ENCODE peak calls at places on chromosomes 6 and 20, in four cellular contexts. P, W, Q and I are unnamed samples.
A peak's percentile ranks its signal among the peaks of the same experiment; 100 is the strongest.

GRCh38 chr6:2235782-2236495 is 9.5 kb downstream of the GMDS start:
- DNase-seq in P (no peak), W (no peak), Q (no peak), I (no peak)

GRCh38 chr6:29552512-29553051 is 7.0 kb downstream of the UBD start:
- DNase-seq in P (peak; percentile 79), W (no peak), Q (no peak), I (peak; percentile 31)

GRCh38 chr6:26394289-26394688 is 7.8 kb upstream of the BTN3A1 start:
- DNase-seq in P (peak; percentile 77), W (no peak), Q (no peak), I (no peak)

GRCh38 chr6:98839788-98840361 is 5.5 kb downstream of the POU3F2 start:
- DNase-seq in P (peak; percentile 8), W (no peak), Q (no peak), I (peak; percentile 68)

GRCh38 chr6:146433881-146434741 is 109.5 kb upstream of the RAB32 start:
- DNase-seq in P (no peak), W (peak; percentile 58), Q (no peak), I (peak; percentile 36)

GRCh38 chr20:59831901-59832240 is 101.6 kb downstream of the SYCP2 start:
- DNase-seq in P (no peak), W (no peak), Q (no peak), I (no peak)

GRCh38 chr6:116229287-116229913 is 24.5 kb downstream of the TSPYL4 start:
- DNase-seq in P (peak; percentile 91), W (peak; percentile 97), Q (peak; percentile 71), I (peak; percentile 99)

GRCh38 chr20:23874747-23875146 is 4.8 kb downstream of the CST5 start:
- DNase-seq in P (no peak), W (no peak), Q (no peak), I (no peak)

GRCh38 chr6:104597541-104598050 is 262.1 kb downstream of the HACE1 start:
- DNase-seq in P (no peak), W (no peak), Q (no peak), I (peak; percentile 89)

GRCh38 chr6:50709366-50709734 is 4.0 kb upstream of the TFAP2D start:
- DNase-seq in P (no peak), W (no peak), Q (no peak), I (no peak)

GRCh38 chr20:397432-398237 is 10.5 kb upstream of the RBCK1 start:
- DNase-seq in P (no peak), W (no peak), Q (no peak), I (no peak)

GRCh38 chr6:165486183-165487137 is 176.6 kb downstream of the PDE10A start:
- DNase-seq in P (no peak), W (no peak), Q (no peak), I (peak; percentile 15)

GRCh38 chr20:18705906-18706305 is 107.7 kb upstream of the SCP2D1 start:
- DNase-seq in P (peak; percentile 40), W (no peak), Q (no peak), I (no peak)

GRCh38 chr6:12473494-12473893 is 183.3 kb downstream of the EDN1 start:
- DNase-seq in P (no peak), W (no peak), Q (no peak), I (no peak)

GRCh38 chr6:12472601-12473038 is 182.5 kb downstream of the EDN1 start:
- DNase-seq in P (peak; percentile 67), W (no peak), Q (no peak), I (peak; percentile 21)

DNA sequence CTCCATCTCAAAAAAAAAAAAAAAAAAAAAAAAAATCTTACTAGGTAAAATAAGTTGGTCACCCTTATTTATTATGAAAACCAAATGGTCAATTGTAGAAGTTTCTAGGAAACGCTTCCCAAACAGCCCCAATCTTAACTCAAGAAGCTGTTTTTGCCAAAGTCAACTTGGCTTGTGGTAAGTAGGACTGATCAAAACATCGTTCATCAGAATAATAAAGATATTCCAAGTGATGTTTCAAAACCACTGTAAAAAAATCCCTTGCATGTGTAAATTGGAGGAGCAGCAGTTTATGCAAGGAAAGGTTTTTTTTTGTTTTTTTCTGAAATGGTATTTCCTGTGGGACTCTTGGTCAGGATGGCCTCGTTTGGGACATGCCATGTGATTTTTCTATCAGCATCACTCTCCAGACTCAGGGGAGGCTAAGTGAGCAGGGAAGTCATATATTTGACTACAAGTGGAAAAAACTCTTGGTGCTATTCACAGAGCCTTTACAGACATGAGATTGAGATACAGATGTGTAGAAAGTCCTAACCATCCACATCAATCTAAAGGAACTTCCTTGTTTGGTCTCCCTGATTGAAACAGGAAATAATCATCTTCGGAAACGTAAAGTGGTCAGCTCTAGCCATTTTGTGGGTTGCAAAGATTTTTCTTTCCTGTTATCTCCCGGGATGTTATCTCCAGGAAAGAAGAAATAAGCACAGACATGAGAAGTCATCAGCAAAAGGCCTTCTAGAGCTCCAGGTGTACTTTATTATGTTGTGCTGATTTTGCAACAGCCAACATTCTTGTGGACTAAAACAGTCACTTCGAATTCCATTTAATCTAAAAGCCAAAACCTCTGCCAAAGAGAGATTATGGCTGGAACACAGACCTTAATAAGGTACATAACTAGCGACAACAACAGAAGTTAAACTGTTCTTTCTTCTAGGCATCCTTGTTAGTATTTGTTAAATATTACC is 177.8 kb downstream of the EDN1 start:
- DNase-seq in P (peak; percentile 32), W (no peak), Q (no peak), I (no peak)
- H3K4ac ChIP-seq in P (no peak overlapping the region), W (no peak overlapping the region), Q (no peak overlapping the region), I (no peak overlapping the region)

GRCh38 chr20:49099011-49099410 is 52.9 kb downstream of the CSE1L start:
- DNase-seq in P (no peak), W (no peak), Q (no peak), I (no peak)
- H3K56ac ChIP-seq in P (no peak overlapping the region), W (no peak overlapping the region), Q (no peak overlapping the region), I (no peak overlapping the region)

GRCh38 chr6:158284340-158285210 is 27.7 kb upstream of the TULP4 start:
- DNase-seq in P (peak; percentile 98), W (peak; percentile 51), Q (no peak), I (peak; percentile 51)
- H3K4me2 ChIP-seq in P (peak overlapping the region; percentile 21), W (no peak overlapping the region), Q (peak overlapping the region; percentile 58), I (no peak overlapping the region)

GRCh38 chr6:7311920-7312615 is 931 bp downstream of the SSR1 start:
- DNase-seq in P (peak; percentile 35), W (no peak), Q (no peak), I (peak; percentile 42)
- H3K4ac ChIP-seq in P (peak overlapping the region; percentile 96), W (no peak overlapping the region), Q (no peak overlapping the region), I (peak overlapping the region; percentile 76)

DNA sequence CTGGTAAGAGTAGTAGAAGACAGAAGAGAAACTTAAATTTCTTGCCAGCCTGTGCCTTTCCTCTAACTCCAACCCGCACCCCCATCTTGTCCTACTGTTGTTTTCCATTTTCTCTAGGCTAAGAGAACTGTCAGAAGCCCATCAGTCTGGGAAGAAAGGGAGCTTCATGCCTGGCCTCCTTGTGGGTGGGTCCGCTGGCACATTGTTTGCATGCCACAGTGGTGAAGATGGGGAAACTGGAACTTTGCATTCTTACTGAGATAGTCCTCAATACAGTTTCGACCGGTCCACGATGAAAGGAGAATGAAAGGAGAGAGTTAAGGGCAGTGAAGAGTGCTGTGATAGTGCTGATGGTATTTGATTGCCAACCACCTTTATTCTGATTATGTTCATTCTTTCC is 103.1 kb downstream of the TCP11 start:
- DNase-seq in P (no peak), W (no peak), Q (no peak), I (peak; percentile 72)
- H3K56ac ChIP-seq in P (no peak overlapping the region), W (no peak overlapping the region), Q (peak overlapping the region; percentile 18), I (no peak overlapping the region)

GRCh38 chr20:46118481-46119020 is 437 bp downstream of the CD40 start:
- DNase-seq in P (no peak), W (peak; percentile 71), Q (no peak), I (peak; percentile 59)
- H3K4me2 ChIP-seq in P (no peak overlapping the region), W (peak overlapping the region; percentile 81), Q (peak overlapping the region; percentile 97), I (peak overlapping the region; percentile 82)